ENCODE peak calls at places on chromosomes 11 and 22, in ten cellular contexts. D is CD4-positive, alpha-beta T cell; A is memory B cell; E is activated CD8-positive, alpha-beta memory T cell treated with anti-CD3 and anti-CD28 coated beads, Interleukin-2, amount 50 U/mL, for 48 hours; N is HFFc6; K is lower lobe of right lung; W is SW 1271; O is CD8-positive, alpha-beta T cell; B is HS-5; V is AG10803. X is an unnamed sample.

GRCh38 chr22:24482998-24483397 is 12.1 kb upstream of the UPB1 start:
- DNase-seq in D (no peak), K (no peak), N (no peak), V (no peak), B (no peak), W (no peak), E (no peak), O (no peak), A (no peak), X (no peak)

GRCh38 chr11:64355078-64355940 is 3.7 kb upstream of the RPS6KA4 start:
- DNase-seq in D (no peak), E (peak), K (peak), V (peak), O (no peak), W (peak), A (peak), B (peak), N (peak), X (no peak)

GRCh38 chr22:21816787-21817496 is 50.5 kb downstream of the MAPK1 start:
- DNase-seq in B (peak), W (peak), V (peak), E (no peak), N (peak), O (no peak), A (peak), D (peak), K (no peak), X (peak)

GRCh38 chr11:36037031-36037430 is 93.2 kb downstream of the LDLRAD3 start:
- DNase-seq in A (no peak), N (peak), K (no peak), E (no peak), V (peak), O (no peak), D (no peak), W (no peak), B (no peak), X (no peak)

GRCh38 chr11:6377902-6378694 is 12.2 kb upstream of the SMPD1 start:
- DNase-seq in K (no peak), D (no peak), B (no peak), W (no peak), E (no peak), N (no peak), O (no peak), V (no peak), A (no peak), X (no peak)

GRCh38 chr11:60790726-60791125 is 5.6 kb downstream of the MS4A10 start:
- DNase-seq in B (no peak), A (no peak), K (no peak), O (no peak), E (no peak), D (no peak), N (no peak), W (no peak), V (no peak), X (no peak)

GRCh38 chr11:124123587-124123986 is 8.3 kb downstream of the VWA5A start:
- DNase-seq in E (no peak), K (no peak), D (no peak), B (no peak), W (no peak), N (no peak), O (no peak), A (no peak), V (no peak), X (no peak)

GRCh38 chr22:20588092-20588842 is 80.9 kb downstream of the MED15 start:
- DNase-seq in V (no peak), K (no peak), A (no peak), E (no peak), N (no peak), D (no peak), B (no peak), O (no peak), W (no peak), X (no peak)

GRCh38 chr11:69209936-69210659 is 54.4 kb downstream of the SMIM38 start:
- DNase-seq in A (no peak), O (no peak), N (peak), K (no peak), B (no peak), D (no peak), V (no peak), W (no peak), E (no peak), X (no peak)

GRCh38 chr11:3627291-3627690 is 14.5 kb downstream of the ART5 start:
- DNase-seq in N (peak), W (no peak), K (no peak), A (no peak), O (no peak), B (peak), E (no peak), V (peak), D (no peak), X (peak)

GRCh38 chr22:24510694-24511625 is 15.8 kb downstream of the UPB1 start:
- DNase-seq in B (no peak), W (no peak), D (no peak), K (no peak), A (no peak), V (peak), E (no peak), O (no peak), N (peak), X (peak)

GRCh38 chr11:62108017-62108750 is 15.6 kb upstream of the INCENP start:
- DNase-seq in E (no peak), O (peak), W (peak), V (peak), B (peak), K (no peak), A (peak), D (peak), N (peak), X (no peak)

GRCh38 chr11:112769170-112769569 is 192.1 kb upstream of the NCAM1 start:
- DNase-seq in E (no peak), K (no peak), N (no peak), A (no peak), V (no peak), D (no peak), B (no peak), W (no peak), O (no peak), X (no peak)

GRCh38 chr22:46748948-46749681 is 11.1 kb upstream of the CERK start:
- DNase-seq in K (no peak), O (peak), A (no peak), D (peak), N (no peak), E (peak), V (peak), B (no peak), W (no peak), X (no peak)

GRCh38 chr11:74926304-74927030 is 22.4 kb downstream of the XRRA1 start:
- DNase-seq in A (no peak), E (no peak), V (peak), O (no peak), D (no peak), W (no peak), K (no peak), B (no peak), N (peak), X (no peak)

GRCh38 chr22:42991010-42991651 is 23.8 kb downstream of the PACSIN2 start:
- DNase-seq in N (peak), K (no peak), V (peak), A (no peak), E (no peak), B (peak), O (no peak), D (no peak), W (peak), X (no peak)

GRCh38 chr11:117857734-117858369 is 18.6 kb downstream of the FXYD6 start:
- DNase-seq in V (no peak), B (no peak), D (no peak), A (no peak), W (no peak), N (no peak), K (no peak), O (no peak), E (no peak), X (no peak)

GRCh38 chr22:45262931-45263789 is 21.6 kb upstream of the UPK3A start:
- DNase-seq in N (no peak), O (no peak), K (peak), D (no peak), A (peak), E (no peak), V (peak), B (no peak), W (no peak), X (no peak)

GRCh38 chr11:103257360-103257759 is 148.1 kb downstream of the DYNC2H1 start:
- DNase-seq in B (no peak), A (no peak), N (peak), O (no peak), D (no peak), W (peak), V (peak), E (no peak), K (no peak), X (no peak)

GRCh38 chr22:48851933-48852549 is 975.6 kb downstream of the BRD1 start:
- DNase-seq in A (no peak), O (no peak), V (no peak), D (no peak), N (no peak), E (no peak), B (no peak), K (no peak), W (no peak), X (no peak)

GRCh38 chr11:28585007-28585406 is 476.8 kb downstream of the METTL15 start:
- DNase-seq in E (no peak), K (no peak), N (no peak), O (no peak), V (peak), A (no peak), W (no peak), D (no peak), B (no peak), X (peak)

GRCh38 chr11:123180166-123180565 is 14.9 kb downstream of the CLMP start:
- DNase-seq in V (peak), W (no peak), D (no peak), E (no peak), K (no peak), O (no peak), N (no peak), B (no peak), A (no peak), X (no peak)

GRCh38 chr11:103584021-103584420 is 452.4 kb upstream of the DDI1 start:
- DNase-seq in E (no peak), V (no peak), O (no peak), D (no peak), W (no peak), A (no peak), K (no peak), N (no peak), B (no peak), X (no peak)

GRCh38 chr11:8533332-8533731 is 60.7 kb downstream of the STK33 start:
- DNase-seq in O (no peak), W (no peak), K (no peak), D (no peak), B (no peak), V (no peak), E (no peak), N (no peak), A (peak), X (no peak)

GRCh38 chr22:31943976-31944699 is at the start of gene YWHAH:
- DNase-seq in D (peak), W (peak), O (peak), B (peak), K (peak), V (peak), N (peak), A (peak), E (peak), X (peak)

GRCh38 chr22:47169801-47170140 is 407.3 kb downstream of the TBC1D22A start:
- DNase-seq in K (peak), O (no peak), N (no peak), B (no peak), A (no peak), D (no peak), E (no peak), V (no peak), W (no peak), X (no peak)

GRCh38 chr11:6601041-6601461 is 2.4 kb downstream of the RRP8 start:
- DNase-seq in D (no peak), N (no peak), V (no peak), B (no peak), K (no peak), A (no peak), E (no peak), O (no peak), W (no peak), X (no peak)

GRCh38 chr22:48357196-48357595 is 1470.5 kb downstream of the BRD1 start:
- DNase-seq in V (no peak), W (no peak), K (no peak), O (no peak), A (no peak), N (no peak), B (no peak), E (no peak), D (no peak), X (no peak)

GRCh38 chr11:40241524-40242037 is 1217.9 kb downstream of the LRRC4C start:
- DNase-seq in N (no peak), V (peak), K (no peak), O (no peak), A (no peak), W (no peak), B (no peak), D (no peak), E (no peak), X (no peak)

GRCh38 chr11:103272876-103273275 is 163.7 kb downstream of the DYNC2H1 start:
- DNase-seq in D (no peak), N (no peak), K (no peak), W (no peak), B (no peak), V (no peak), A (no peak), E (no peak), O (no peak), X (no peak)

GRCh38 chr22:25350551-25350971 is 131.1 kb downstream of the CRYBB2 start:
- DNase-seq in A (no peak), V (no peak), W (no peak), B (no peak), O (no peak), N (no peak), D (no peak), K (no peak), E (no peak), X (no peak)

GRCh38 chr22:44440224-44441160 is 57.5 kb downstream of the RTL6 start:
- DNase-seq in W (no peak), B (no peak), V (no peak), E (no peak), K (no peak), O (no peak), D (no peak), A (no peak), N (no peak), X (no peak)

GRCh38 chr11:48116843-48117242 is 99.8 kb upstream of the OR4B1 start:
- DNase-seq in V (no peak), N (no peak), A (no peak), K (no peak), O (no peak), W (peak), D (no peak), E (no peak), B (no peak), X (no peak)

GRCh38 chr11:23897453-23898289 is 599.2 kb upstream of the LUZP2 start:
- DNase-seq in O (no peak), K (no peak), D (no peak), W (peak), N (peak), A (no peak), B (peak), V (peak), E (no peak), X (peak)

GRCh38 chr11:65557280-65558001 is 718 bp downstream of the LTBP3 start:
- DNase-seq in V (no peak), O (no peak), W (no peak), K (no peak), N (no peak), B (no peak), A (no peak), E (no peak), D (no peak), X (no peak)

GRCh38 chr11:976431-977160 is 50.9 kb downstream of the AP2A2 start:
- DNase-seq in A (no peak), E (no peak), O (no peak), W (no peak), B (no peak), D (no peak), N (no peak), V (peak), K (no peak), X (no peak)